ENCODE peak calls at places on chromosomes 6 and 20, in nine cellular contexts. C is fibroblast of pulmonary artery, X is progenitor cell of endocrine pancreas, O is hepatocyte, E is heart left ventricle, H is kidney, N is cardiac muscle cell, M is HCT116, T is thoracic aorta. Q is an unnamed sample.

GRCh38 chr6:6218246-6219085 is 102.0 kb downstream of the F13A1 start:
- DNase-seq in C (no peak), X (no peak), O (no peak), E (no peak), H (no peak), N (no peak), M (no peak), T (no peak), Q (no peak)

GRCh38 chr6:43426928-43427405 is 374 bp upstream of the ABCC10 start:
- DNase-seq in C (no peak), X (no peak), O (no peak), E (no peak), H (no peak), N (no peak), M (no peak), T (no peak), Q (no peak)

GRCh38 chr6:160767019-160767646 is 65.1 kb downstream of the PLG start:
- DNase-seq in C (peak), X (peak), O (peak), E (peak), H (peak), N (peak), M (no peak), T (no peak), Q (peak)

GRCh38 chr20:57614490-57615471 is 5.4 kb downstream of the ZBP1 start:
- DNase-seq in C (no peak), X (no peak), O (no peak), E (no peak), H (peak), N (no peak), M (no peak), T (no peak), Q (no peak)

GRCh38 chr6:82322386-82322785 is 41.2 kb upstream of the TPBG start:
- DNase-seq in C (no peak), X (no peak), O (no peak), E (no peak), H (no peak), N (peak), M (no peak), T (no peak), Q (no peak)

GRCh38 chr6:90003069-90003800 is 109.0 kb downstream of the GJA10 start:
- DNase-seq in C (no peak), X (no peak), O (no peak), E (no peak), H (no peak), N (no peak), M (no peak), T (no peak), Q (no peak)

GRCh38 chr20:11483697-11484096 is 434.0 kb upstream of the BTBD3 start:
- DNase-seq in C (no peak), X (no peak), O (no peak), E (no peak), H (no peak), N (no peak), M (no peak), T (no peak), Q (no peak)

GRCh38 chr6:87444362-87444761 is 28.4 kb upstream of the SLC35A1 start:
- DNase-seq in C (no peak), X (no peak), O (no peak), E (no peak), H (no peak), N (no peak), M (no peak), T (no peak), Q (no peak)

GRCh38 chr6:100176951-100177710 is 183.1 kb upstream of the MCHR2 start:
- DNase-seq in C (no peak), X (no peak), O (no peak), E (no peak), H (peak), N (no peak), M (no peak), T (no peak), Q (no peak)

GRCh38 chr6:140957334-140957733 is 1175.4 kb upstream of the GJE1 start:
- DNase-seq in C (no peak), X (no peak), O (no peak), E (no peak), H (no peak), N (no peak), M (no peak), T (no peak), Q (no peak)

GRCh38 chr20:40749985-40750506 is 61.0 kb upstream of the MAFB start:
- DNase-seq in C (no peak), X (no peak), O (no peak), E (no peak), H (no peak), N (no peak), M (no peak), T (no peak), Q (no peak)

GRCh38 chr6:111837007-111837406 is 36.2 kb downstream of the FYN start:
- DNase-seq in C (no peak), X (no peak), O (no peak), E (no peak), H (no peak), N (no peak), M (no peak), T (no peak), Q (no peak)

GRCh38 chr6:165662671-165663282 is at the start of gene PDE10A:
- DNase-seq in C (peak), X (peak), O (peak), E (peak), H (peak), N (peak), M (no peak), T (no peak), Q (peak)

GRCh38 chr20:53677447-53678314 is 84.0 kb upstream of the ZNF217 start:
- DNase-seq in C (peak), X (no peak), O (peak), E (no peak), H (no peak), N (peak), M (no peak), T (no peak), Q (peak)

GRCh38 chr6:148021715-148022114 is 320.9 kb upstream of the SASH1 start:
- DNase-seq in C (no peak), X (no peak), O (no peak), E (no peak), H (peak), N (no peak), M (no peak), T (no peak), Q (no peak)

GRCh38 chr6:117552618-117553017 is 49.7 kb downstream of the GOPC start:
- DNase-seq in C (no peak), X (no peak), O (no peak), E (no peak), H (no peak), N (peak), M (no peak), T (no peak), Q (no peak)
- TF ChIP-seq CTCF in C (no peak), X (no peak), O (no peak), E (no peak), H (no peak), N (no peak), M (no peak), T (no peak), Q (no peak)

DNA sequence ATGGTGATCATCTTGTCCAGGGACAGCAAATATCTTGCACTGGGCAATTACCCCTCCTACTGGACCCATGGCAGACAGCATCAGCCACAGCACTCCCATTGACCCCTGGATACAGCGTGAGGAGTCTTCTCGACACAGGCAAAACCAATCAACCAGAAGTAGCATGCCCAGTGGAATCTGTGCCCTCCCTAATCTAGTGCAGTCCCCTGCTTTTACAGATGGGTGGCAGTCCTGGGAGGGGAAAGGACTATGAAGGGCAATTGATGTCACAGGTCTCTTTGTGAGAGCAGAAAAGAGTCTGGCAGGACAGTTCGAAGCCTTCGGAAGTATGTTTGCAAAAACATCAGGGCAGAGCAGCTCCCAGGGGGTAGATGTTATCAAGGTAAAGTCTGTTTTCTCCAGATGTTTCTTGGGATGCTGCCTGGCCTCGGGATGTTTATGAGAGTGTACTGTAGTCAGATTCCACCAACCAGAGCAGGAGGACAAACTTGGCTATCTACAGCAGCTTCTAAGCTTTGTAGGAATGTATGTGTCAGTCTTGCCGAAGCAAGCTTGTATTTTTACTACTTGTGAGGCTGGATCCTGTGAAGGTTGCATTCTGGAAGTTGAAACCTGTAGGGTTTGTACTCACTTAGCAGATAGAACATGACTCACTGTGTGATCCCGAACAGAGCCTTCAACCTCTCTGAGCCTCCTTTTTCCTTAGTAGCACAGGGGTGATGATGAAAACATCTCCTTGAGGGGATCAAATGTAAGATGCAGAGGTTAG is 63.0 kb upstream of the MYL9 start:
- DNase-seq in C (no peak), X (no peak), O (no peak), E (no peak), H (no peak), N (no peak), M (no peak), T (no peak), Q (no peak)
- TF ChIP-seq CTCF in C (no peak), X (no peak), O (no peak), E (no peak), H (no peak), N (no peak), M (peak), T (no peak), Q (no peak)

GRCh38 chr6:38326837-38327236 is 312.9 kb downstream of the BTBD9 start:
- DNase-seq in C (no peak), X (no peak), O (no peak), E (no peak), H (no peak), N (no peak), M (no peak), T (no peak), Q (no peak)
- TF ChIP-seq CTCF in C (no peak), X (no peak), O (no peak), E (no peak), H (no peak), N (no peak), M (no peak), T (no peak), Q (no peak)

DNA sequence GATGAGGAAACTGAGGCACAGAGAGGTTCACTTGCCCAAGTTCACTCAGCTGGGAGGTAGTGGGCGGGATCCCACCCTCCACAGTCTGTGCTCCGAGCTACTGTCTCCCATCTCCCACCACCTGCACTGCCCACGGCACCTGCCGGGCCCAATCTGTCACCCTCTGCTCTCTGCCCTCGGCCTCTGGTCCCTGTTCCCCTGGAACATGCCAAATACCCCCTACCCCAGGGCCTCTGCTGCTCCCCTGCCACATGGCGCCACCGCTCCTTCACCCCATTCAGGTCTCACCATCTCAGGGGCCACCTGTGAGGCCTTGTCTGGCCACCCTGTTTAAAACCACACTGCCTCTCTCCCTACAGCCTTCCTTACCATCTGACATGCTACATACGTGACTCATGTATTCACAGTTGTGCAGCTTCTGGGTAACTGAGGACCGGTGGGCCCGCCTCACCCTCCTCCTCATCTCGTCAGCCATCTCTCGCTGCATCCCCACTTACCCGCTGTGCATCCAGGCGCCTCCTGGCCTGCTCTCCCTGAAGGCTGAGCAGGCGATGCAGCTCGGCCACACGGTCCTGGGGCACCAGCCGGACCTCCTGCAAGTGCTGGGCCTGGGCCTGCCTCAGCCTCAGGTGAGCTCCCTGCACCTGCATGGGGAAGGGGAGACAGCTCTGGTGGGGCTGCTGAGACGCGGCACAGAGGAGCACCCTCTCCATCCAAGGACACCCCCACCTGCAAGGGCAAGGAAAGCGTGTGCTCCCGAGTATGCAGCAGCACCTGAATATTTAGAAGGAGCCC is 50.6 kb downstream of the GINS1 start:
- DNase-seq in C (no peak), X (no peak), O (no peak), E (no peak), H (no peak), N (no peak), M (no peak), T (no peak), Q (no peak)
- TF ChIP-seq CTCF in C (no peak), X (no peak), O (no peak), E (no peak), H (no peak), N (no peak), M (no peak), T (no peak), Q (no peak)